ENCODE peak calls at places on chromosomes 4 and X, in six cellular contexts. One of them, this sample, is unnamed.

GRCh38 chrX:110051559-110051958 is 48.6 kb downstream of the TMEM164 start:
- DNase-seq in NCI-H460: no peak
- DNase-seq in left lung: no peak
- DNase-seq in PC-9: no peak
- DNase-seq in NCI-H1436: no peak
- DNase-seq in T-helper 17 cell: no peak
- DNase-seq in this sample: no peak

GRCh38 chr4:64899563-64899962 is 490.3 kb upstream of the TECRL start:
- DNase-seq in NCI-H460: no peak
- DNase-seq in left lung: no peak
- DNase-seq in PC-9: no peak
- DNase-seq in NCI-H1436: no peak
- DNase-seq in T-helper 17 cell: no peak
- DNase-seq in this sample: no peak

GRCh38 chrX:53440631-53441517 is 6.7 kb upstream of the HSD17B10 start:
- DNase-seq in NCI-H460: peak
- DNase-seq in left lung: peak
- DNase-seq in PC-9: peak
- DNase-seq in NCI-H1436: peak
- DNase-seq in T-helper 17 cell: no peak
- DNase-seq in this sample: peak

GRCh38 chrX:147901476-147902126 is 10.1 kb upstream of the FMR1 start:
- DNase-seq in NCI-H460: no peak
- DNase-seq in left lung: no peak
- DNase-seq in PC-9: no peak
- DNase-seq in NCI-H1436: no peak
- DNase-seq in T-helper 17 cell: no peak
- DNase-seq in this sample: no peak

GRCh38 chr4:10157478-10158354 is 41.1 kb upstream of the WDR1 start:
- DNase-seq in NCI-H460: peak
- DNase-seq in left lung: no peak
- DNase-seq in PC-9: peak
- DNase-seq in NCI-H1436: peak
- DNase-seq in T-helper 17 cell: no peak
- DNase-seq in this sample: peak

GRCh38 chr4:94758700-94759399 is 1.1 kb downstream of the BMPR1B start:
- DNase-seq in NCI-H460: no peak
- DNase-seq in left lung: no peak
- DNase-seq in PC-9: no peak
- DNase-seq in NCI-H1436: no peak
- DNase-seq in T-helper 17 cell: no peak
- DNase-seq in this sample: no peak

GRCh38 chr4:2059726-2060577 is 825 bp downstream of the NAT8L start:
- DNase-seq in NCI-H460: no peak
- DNase-seq in left lung: peak
- DNase-seq in PC-9: peak
- DNase-seq in NCI-H1436: peak
- DNase-seq in T-helper 17 cell: no peak
- DNase-seq in this sample: no peak

GRCh38 chr4:3136454-3136853 is 62.0 kb downstream of the HTT start:
- DNase-seq in NCI-H460: no peak
- DNase-seq in left lung: no peak
- DNase-seq in PC-9: no peak
- DNase-seq in NCI-H1436: no peak
- DNase-seq in T-helper 17 cell: no peak
- DNase-seq in this sample: no peak

GRCh38 chrX:21853578-21853977 is 2.2 kb upstream of the YY2 start:
- DNase-seq in NCI-H460: no peak
- DNase-seq in left lung: no peak
- DNase-seq in PC-9: no peak
- DNase-seq in NCI-H1436: no peak
- DNase-seq in T-helper 17 cell: no peak
- DNase-seq in this sample: no peak

GRCh38 chr4:122661176-122661575 is 40.3 kb upstream of the IL21 start:
- DNase-seq in NCI-H460: no peak
- DNase-seq in left lung: no peak
- DNase-seq in PC-9: no peak
- DNase-seq in NCI-H1436: no peak
- DNase-seq in T-helper 17 cell: no peak
- DNase-seq in this sample: no peak

GRCh38 chr4:73335717-73336116 is 68.4 kb upstream of the ALB start:
- DNase-seq in NCI-H460: no peak
- DNase-seq in left lung: no peak
- DNase-seq in PC-9: no peak
- DNase-seq in NCI-H1436: no peak
- DNase-seq in T-helper 17 cell: no peak
- DNase-seq in this sample: no peak

GRCh38 chr4:151267104-151267503 is 9.9 kb upstream of the PRSS48 start:
- DNase-seq in NCI-H460: no peak
- DNase-seq in left lung: no peak
- DNase-seq in PC-9: no peak
- DNase-seq in NCI-H1436: no peak
- DNase-seq in T-helper 17 cell: no peak
- DNase-seq in this sample: no peak

GRCh38 chr4:182809417-182810102 is 107.6 kb downstream of the DCTD start:
- DNase-seq in NCI-H460: no peak
- DNase-seq in left lung: no peak
- DNase-seq in PC-9: no peak
- DNase-seq in NCI-H1436: no peak
- DNase-seq in T-helper 17 cell: no peak
- DNase-seq in this sample: no peak

GRCh38 chr4:159105761-159106243 is 2.9 kb downstream of the RAPGEF2 start:
- DNase-seq in NCI-H460: no peak
- DNase-seq in left lung: no peak
- DNase-seq in PC-9: peak
- DNase-seq in NCI-H1436: no peak
- DNase-seq in T-helper 17 cell: no peak
- DNase-seq in this sample: peak

GRCh38 chr4:119299221-119300071 is 22.5 kb downstream of the FABP2 start:
- DNase-seq in NCI-H460: no peak
- DNase-seq in left lung: no peak
- DNase-seq in PC-9: no peak
- DNase-seq in NCI-H1436: no peak
- DNase-seq in T-helper 17 cell: no peak
- DNase-seq in this sample: no peak

GRCh38 chr4:82865592-82865991 is 25.4 kb downstream of the SEC31A start:
- DNase-seq in NCI-H460: no peak
- DNase-seq in left lung: no peak
- DNase-seq in PC-9: peak
- DNase-seq in NCI-H1436: no peak
- DNase-seq in T-helper 17 cell: no peak
- DNase-seq in this sample: no peak

GRCh38 chr4:73603854-73604584 is 16.2 kb downstream of the RASSF6 start:
- DNase-seq in NCI-H460: no peak
- DNase-seq in left lung: peak
- DNase-seq in PC-9: no peak
- DNase-seq in NCI-H1436: no peak
- DNase-seq in T-helper 17 cell: no peak
- DNase-seq in this sample: no peak

GRCh38 chr4:61173799-61174198 is 26.3 kb upstream of the ADGRL3 start:
- DNase-seq in NCI-H460: no peak
- DNase-seq in left lung: no peak
- DNase-seq in PC-9: no peak
- DNase-seq in NCI-H1436: no peak
- DNase-seq in T-helper 17 cell: no peak
- DNase-seq in this sample: no peak

GRCh38 chr4:136865591-136865990 is 666.7 kb downstream of the PCDH18 start:
- DNase-seq in NCI-H460: no peak
- DNase-seq in left lung: no peak
- DNase-seq in PC-9: no peak
- DNase-seq in NCI-H1436: no peak
- DNase-seq in T-helper 17 cell: no peak
- DNase-seq in this sample: no peak

GRCh38 chr4:121597346-121597934 is 99.3 kb downstream of the ANXA5 start:
- DNase-seq in NCI-H460: no peak
- DNase-seq in left lung: no peak
- DNase-seq in PC-9: no peak
- DNase-seq in NCI-H1436: no peak
- DNase-seq in T-helper 17 cell: no peak
- DNase-seq in this sample: no peak

GRCh38 chr4:88697588-88698329 is at the start of gene NAP1L5:
- DNase-seq in NCI-H460: peak
- DNase-seq in left lung: peak
- DNase-seq in PC-9: no peak
- DNase-seq in NCI-H1436: peak
- DNase-seq in T-helper 17 cell: peak
- DNase-seq in this sample: peak

GRCh38 chrX:1462596-1463251 is 10.0 kb upstream of the ASMTL start:
- DNase-seq in NCI-H460: peak
- DNase-seq in left lung: no peak
- DNase-seq in PC-9: no peak
- DNase-seq in NCI-H1436: no peak
- DNase-seq in T-helper 17 cell: peak
- DNase-seq in this sample: peak

GRCh38 chrX:10429908-10430307 is 190.5 kb downstream of the MID1 start:
- DNase-seq in NCI-H460: no peak
- DNase-seq in left lung: no peak
- DNase-seq in PC-9: no peak
- DNase-seq in NCI-H1436: no peak
- DNase-seq in T-helper 17 cell: no peak
- DNase-seq in this sample: no peak

GRCh38 chr4:3037957-3038451 is 36.3 kb downstream of the HTT-AS start:
- DNase-seq in NCI-H460: no peak
- DNase-seq in left lung: no peak
- DNase-seq in PC-9: no peak
- DNase-seq in NCI-H1436: no peak
- DNase-seq in T-helper 17 cell: no peak
- DNase-seq in this sample: peak

GRCh38 chr4:124691801-124692200 is 20.7 kb downstream of the ANKRD50 start:
- DNase-seq in NCI-H460: no peak
- DNase-seq in left lung: no peak
- DNase-seq in PC-9: no peak
- DNase-seq in NCI-H1436: no peak
- DNase-seq in T-helper 17 cell: no peak
- DNase-seq in this sample: no peak

GRCh38 chr4:133869486-133869885 is 332.1 kb downstream of the PABPC4L start:
- DNase-seq in NCI-H460: no peak
- DNase-seq in left lung: no peak
- DNase-seq in PC-9: no peak
- DNase-seq in NCI-H1436: no peak
- DNase-seq in T-helper 17 cell: no peak
- DNase-seq in this sample: no peak

GRCh38 chr4:18322111-18322510 is 300.6 kb upstream of the LCORL start:
- DNase-seq in NCI-H460: no peak
- DNase-seq in left lung: no peak
- DNase-seq in PC-9: no peak
- DNase-seq in NCI-H1436: no peak
- DNase-seq in T-helper 17 cell: no peak
- DNase-seq in this sample: no peak

GRCh38 chr4:108166441-108167315 is 2.1 kb downstream of the LEF1 start:
- DNase-seq in NCI-H460: no peak
- DNase-seq in left lung: peak
- DNase-seq in PC-9: no peak
- DNase-seq in NCI-H1436: peak
- DNase-seq in T-helper 17 cell: peak
- DNase-seq in this sample: no peak

GRCh38 chr4:22416403-22416802 is 99.5 kb downstream of the ADGRA3 start:
- DNase-seq in NCI-H460: no peak
- DNase-seq in left lung: no peak
- DNase-seq in PC-9: no peak
- DNase-seq in NCI-H1436: no peak
- DNase-seq in T-helper 17 cell: no peak
- DNase-seq in this sample: no peak

GRCh38 chr4:57544811-57545654 is 434.8 kb upstream of the IGFBP7 start:
- DNase-seq in NCI-H460: no peak
- DNase-seq in left lung: no peak
- DNase-seq in PC-9: no peak
- DNase-seq in NCI-H1436: no peak
- DNase-seq in T-helper 17 cell: no peak
- DNase-seq in this sample: no peak

GRCh38 chrX:30144971-30145731 is 70.2 kb upstream of the MAGEB2 start:
- DNase-seq in NCI-H460: no peak
- DNase-seq in left lung: no peak
- DNase-seq in PC-9: no peak
- DNase-seq in NCI-H1436: no peak
- DNase-seq in T-helper 17 cell: no peak
- DNase-seq in this sample: no peak

GRCh38 chr4:158871050-158871724 is 102.4 kb downstream of the FNIP2 start:
- DNase-seq in NCI-H460: no peak
- DNase-seq in left lung: no peak
- DNase-seq in PC-9: no peak
- DNase-seq in NCI-H1436: no peak
- DNase-seq in T-helper 17 cell: no peak
- DNase-seq in this sample: no peak

GRCh38 chrX:152136312-152136711 is 2.1 kb downstream of the MAGEA10 start:
- DNase-seq in NCI-H460: no peak
- DNase-seq in left lung: no peak
- DNase-seq in PC-9: no peak
- DNase-seq in NCI-H1436: no peak
- DNase-seq in T-helper 17 cell: no peak
- DNase-seq in this sample: no peak

GRCh38 chr4:21507439-21507838 is 441.1 kb downstream of the KCNIP4 start:
- DNase-seq in NCI-H460: peak
- DNase-seq in left lung: no peak
- DNase-seq in PC-9: no peak
- DNase-seq in NCI-H1436: no peak
- DNase-seq in T-helper 17 cell: no peak
- DNase-seq in this sample: no peak

GRCh38 chr4:126839066-126839465 is 793.7 kb upstream of the INTU start:
- DNase-seq in NCI-H460: no peak
- DNase-seq in left lung: no peak
- DNase-seq in PC-9: no peak
- DNase-seq in NCI-H1436: no peak
- DNase-seq in T-helper 17 cell: no peak
- DNase-seq in this sample: no peak

GRCh38 chr4:2057382-2058065 is 1.6 kb upstream of the NAT8L start:
- DNase-seq in NCI-H460: no peak
- DNase-seq in left lung: peak
- DNase-seq in PC-9: no peak
- DNase-seq in NCI-H1436: no peak
- DNase-seq in T-helper 17 cell: no peak
- DNase-seq in this sample: no peak

GRCh38 chr4:6905501-6905900 is 4.1 kb upstream of the TBC1D14 start:
- DNase-seq in NCI-H460: no peak
- DNase-seq in left lung: no peak
- DNase-seq in PC-9: no peak
- DNase-seq in NCI-H1436: no peak
- DNase-seq in T-helper 17 cell: no peak
- DNase-seq in this sample: no peak

GRCh38 chr4:190020790-190021717 is 6.0 kb downstream of the FRG2 start:
- DNase-seq in NCI-H460: peak
- DNase-seq in left lung: peak
- DNase-seq in PC-9: no peak
- DNase-seq in NCI-H1436: no peak
- DNase-seq in T-helper 17 cell: no peak
- DNase-seq in this sample: no peak